ENCODE peak calls at places on chromosomes 16 and 17, in eight cellular contexts. M is left ventricle myocardium inferior, N is IMR-90, P is lung, L is tibial nerve, O is pancreas, S is adrenal gland, A is neural progenitor cell. R is an unnamed sample.

GRCh38 chr17:38449364-38449763 is 21.1 kb downstream of the ARHGAP23 start:
- DNase-seq in M (no peak), N (no peak), P (no peak), L (no peak), O (no peak), S (no peak), A (no peak), R (peak; percentile 59)

GRCh38 chr17:34283571-34283970 is 2.0 kb upstream of the CCL11 start:
- DNase-seq in M (no peak), N (no peak), P (no peak), L (no peak), O (no peak), S (no peak), A (no peak), R (no peak)

GRCh38 chr16:81313731-81314602 is 795 bp upstream of the GAN start:
- DNase-seq in M (no peak), N (no peak), P (no peak), L (no peak), O (no peak), S (no peak), A (peak; percentile 65), R (peak; percentile 93)

GRCh38 chr17:77656054-77656453 is 302.4 kb upstream of the TNRC6C start:
- DNase-seq in M (no peak), N (no peak), P (no peak), L (no peak), O (no peak), S (no peak), A (no peak), R (no peak)

GRCh38 chr16:56554441-56554840 is 10.4 kb upstream of the MT4 start:
- DNase-seq in M (no peak), N (no peak), P (no peak), L (no peak), O (no peak), S (no peak), A (no peak), R (no peak)

GRCh38 chr16:80691111-80691761 is 113.2 kb downstream of the CDYL2 start:
- DNase-seq in M (no peak), N (peak; percentile 21), P (no peak), L (no peak), O (no peak), S (no peak), A (no peak), R (no peak)

GRCh38 chr17:83161298-83162034 is 82.1 kb downstream of the METRNL start:
- DNase-seq in M (no peak), N (peak; percentile 92), P (peak; percentile 25), L (peak; percentile 4), O (peak; percentile 1), S (no peak), A (no peak), R (no peak)

GRCh38 chr16:17556276-17557052 is 85.7 kb upstream of the XYLT1 start:
- DNase-seq in M (no peak), N (peak; percentile 33), P (no peak), L (no peak), O (no peak), S (no peak), A (peak; percentile 57), R (peak; percentile 63)

GRCh38 chr16:70453891-70454220 is 539 bp upstream of the FCSK start:
- DNase-seq in M (no peak), N (no peak), P (no peak), L (no peak), O (no peak), S (no peak), A (peak; percentile 66), R (peak; percentile 84)

GRCh38 chr17:35373984-35374765 is 754 bp upstream of the SLFN11 start:
- DNase-seq in M (peak; percentile 65), N (peak; percentile 55), P (peak; percentile 54), L (peak; percentile 57), O (peak; percentile 35), S (peak; percentile 69), A (peak; percentile 58), R (peak; percentile 19)

GRCh38 chr17:1787301-1787902 is 25.5 kb downstream of the SERPINF1 start:
- DNase-seq in M (peak; percentile 46), N (peak; percentile 96), P (no peak), L (no peak), O (no peak), S (peak; percentile 97), A (no peak), R (no peak)

GRCh38 chr17:47423406-47424295 is 99.9 kb downstream of the EFCAB13 start:
- DNase-seq in M (peak; percentile 12), N (no peak), P (no peak), L (no peak), O (peak; percentile 46), S (no peak), A (peak; percentile 50), R (peak; percentile 26)

GRCh38 chr17:72984925-72985322 is 107.6 kb downstream of the SLC39A11 start:
- DNase-seq in M (no peak), N (no peak), P (no peak), L (no peak), O (no peak), S (no peak), A (no peak), R (no peak)

GRCh38 chr17:848402-848801 is 66.2 kb downstream of the MRM3 start:
- DNase-seq in M (no peak), N (no peak), P (no peak), L (no peak), O (no peak), S (no peak), A (no peak), R (no peak)

GRCh38 chr17:45269912-45270311 is 8.0 kb upstream of the SPATA32 start:
- DNase-seq in M (no peak), N (no peak), P (no peak), L (no peak), O (no peak), S (no peak), A (no peak), R (no peak)

GRCh38 chr16:53937068-53937614 is 233.2 kb downstream of the FTO start:
- DNase-seq in M (no peak), N (no peak), P (no peak), L (no peak), O (no peak), S (no peak), A (peak; percentile 45), R (no peak)

GRCh38 chr17:6453279-6454024 is 9.2 kb downstream of the PIMREG start:
- DNase-seq in M (no peak), N (no peak), P (no peak), L (no peak), O (no peak), S (no peak), A (no peak), R (no peak)

GRCh38 chr17:15392326-15392739 is 50.9 kb upstream of the TEKT3 start:
- DNase-seq in M (peak; percentile 52), N (peak; percentile 96), P (no peak), L (no peak), O (no peak), S (no peak), A (no peak), R (no peak)

GRCh38 chr17:700504-701094 is 14.0 kb downstream of the VPS53 start:
- DNase-seq in M (no peak), N (peak; percentile 53), P (no peak), L (no peak), O (no peak), S (peak; percentile 7), A (peak; percentile 38), R (peak; percentile 22)

GRCh38 chr17:78709688-78710290 is 72.3 kb downstream of the CYTH1 start:
- DNase-seq in M (no peak), N (no peak), P (no peak), L (no peak), O (no peak), S (peak; percentile 34), A (no peak), R (no peak)

DNA sequence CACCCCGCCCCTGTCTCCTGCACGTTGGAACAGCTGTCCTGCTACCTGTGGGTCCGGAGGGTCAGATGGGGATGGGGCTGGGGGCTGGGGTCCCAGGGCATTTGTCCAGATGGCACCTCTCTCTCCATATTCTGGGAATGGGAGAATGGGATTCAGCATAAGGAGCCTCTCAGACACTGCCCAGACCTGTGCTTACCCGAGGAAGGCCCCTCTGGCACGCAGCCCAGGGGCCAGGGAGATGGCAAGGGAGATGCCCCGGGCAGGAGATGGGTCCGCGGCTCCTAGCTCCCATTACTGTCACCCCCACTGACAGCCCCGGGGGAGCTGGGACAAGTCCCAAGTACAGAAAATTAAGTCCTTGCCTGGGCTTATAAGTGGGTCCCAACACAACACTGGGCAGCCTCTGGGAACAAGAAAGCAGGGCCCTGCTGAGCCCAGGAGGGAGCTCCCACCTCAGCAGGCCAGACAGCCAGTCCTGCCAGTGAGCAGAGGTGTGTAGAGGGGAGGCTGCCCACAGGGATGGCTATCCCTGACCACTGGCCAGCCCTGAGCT is 1.8 kb downstream of the VASN start:
- DNase-seq in M (peak; percentile 18), N (no peak), P (no peak), L (no peak), O (peak; percentile 33), S (no peak), A (no peak), R (no peak)
- H3K4me1 ChIP-seq in M (peaks cover 98% of the 10 kb centered on the region), N (peaks cover 56% of the 10 kb centered on the region), P (peaks cover 51% of the 10 kb centered on the region), L (peaks cover 85% of the 10 kb centered on the region), O (peaks cover 25% of the 10 kb centered on the region), S (peaks cover 35% of the 10 kb centered on the region), A (peaks cover 47% of the 10 kb centered on the region), R (peaks cover 24% of the 10 kb centered on the region)

DNA sequence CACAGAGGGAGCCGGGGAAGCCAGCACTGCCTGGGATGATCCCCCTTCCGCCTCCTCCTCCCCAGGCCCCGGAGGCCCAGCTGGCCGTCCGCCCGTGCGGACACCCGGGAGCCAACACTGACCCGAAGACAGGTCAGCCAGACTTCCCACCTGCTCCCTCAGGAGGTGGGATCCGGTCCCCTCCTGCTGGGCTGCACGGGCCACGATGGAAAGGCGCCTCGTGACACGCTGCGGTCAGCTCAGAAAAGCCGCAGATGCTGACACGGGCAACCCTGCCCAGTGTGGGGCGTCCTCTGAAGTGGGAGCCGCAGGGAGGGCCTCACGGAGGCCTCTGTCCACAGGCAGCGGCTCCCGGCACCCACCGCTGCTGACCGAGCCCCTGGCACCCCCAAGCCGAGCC is 49.3 kb downstream of the CBFA2T3 start:
- DNase-seq in M (no peak), N (no peak), P (no peak), L (no peak), O (no peak), S (no peak), A (no peak), R (no peak)
- H3K4me1 ChIP-seq in M (peaks cover 57% of the 10 kb centered on the region), N (peaks cover 4% of the 10 kb centered on the region), P (peaks cover 9% of the 10 kb centered on the region), L (peaks cover 8% of the 10 kb centered on the region), O (peaks cover 58% of the 10 kb centered on the region), S (peaks cover 29% of the 10 kb centered on the region), A (peaks cover 14% of the 10 kb centered on the region), R (no peaks in the 10 kb centered on the region)

GRCh38 chr17:54013117-54013516 is 190.4 kb downstream of the KIF2B start:
- DNase-seq in M (no peak), N (no peak), P (no peak), L (no peak), O (no peak), S (no peak), A (no peak), R (peak; percentile 31)

GRCh38 chr17:54009502-54009901 is 186.8 kb downstream of the KIF2B start:
- DNase-seq in M (no peak), N (no peak), P (no peak), L (no peak), O (no peak), S (no peak), A (no peak), R (no peak)

GRCh38 chr17:54007855-54008254 is 185.1 kb downstream of the KIF2B start:
- DNase-seq in M (no peak), N (no peak), P (no peak), L (no peak), O (no peak), S (no peak), A (no peak), R (peak; percentile 18)
- H3K4me1 ChIP-seq in M (no peaks in the 10 kb centered on the region), N (no peaks in the 10 kb centered on the region), P (no peaks in the 10 kb centered on the region), L (no peaks in the 10 kb centered on the region), O (no peaks in the 10 kb centered on the region), S (no peaks in the 10 kb centered on the region), A (no peaks in the 10 kb centered on the region), R (no peaks in the 10 kb centered on the region)

GRCh38 chr16:1597154-1597553 is 14.7 kb downstream of the IFT140 start:
- DNase-seq in M (no peak), N (no peak), P (no peak), L (no peak), O (no peak), S (no peak), A (no peak), R (no peak)
- H3K4me1 ChIP-seq in M (no peaks in the 10 kb centered on the region), N (no peaks in the 10 kb centered on the region), P (peaks cover 2% of the 10 kb centered on the region), L (no peaks in the 10 kb centered on the region), O (no peaks in the 10 kb centered on the region), S (peaks cover 6% of the 10 kb centered on the region), A (no peaks in the 10 kb centered on the region), R (no peaks in the 10 kb centered on the region)

R was measured in mesendoderm.